ENCODE peak calls at places on chromosomes 4 and X, in four cellular contexts. S is sigmoid colon, I is NB4, D is IMR-90. E is an unnamed sample.

GRCh38 chrX:47242321-47242720 is 9.5 kb downstream of the USP11 start:
- DNase-seq in S (peak), I (no peak), D (no peak), E (no peak)

GRCh38 chrX:150196300-150196699 is 166.8 kb upstream of the MAMLD1 start:
- DNase-seq in S (no peak), I (no peak), D (no peak), E (no peak)

GRCh38 chrX:35101901-35102300 is 159.3 kb downstream of the FAM47B start:
- DNase-seq in I (no peak), D (peak), S (no peak), E (no peak)

GRCh38 chr4:21768349-21769310 is 179.9 kb downstream of the KCNIP4 start:
- DNase-seq in S (no peak), D (peak), I (peak), E (no peak)

GRCh38 chrX:71917621-71918341 is 7.1 kb downstream of the NHSL2 start:
- DNase-seq in D (peak), I (no peak), S (no peak), E (no peak)

GRCh38 chr4:78410225-78410624 is 141.3 kb upstream of the ANXA3 start:
- DNase-seq in D (no peak), I (no peak), S (no peak), E (no peak)

GRCh38 chrX:101693476-101693875 is 33.8 kb upstream of the ARMCX2 start:
- DNase-seq in I (no peak), D (no peak), S (no peak), E (no peak)

GRCh38 chr4:15653430-15653829 is 1.7 kb downstream of the FBXL5 start:
- DNase-seq in D (no peak), I (no peak), S (no peak), E (no peak)

GRCh38 chr4:176150283-176150682 is 45.1 kb downstream of the SPATA4 start:
- DNase-seq in D (peak), S (no peak), I (peak), E (no peak)

GRCh38 chr4:100649478-100649877 is 131.7 kb upstream of the EMCN start:
- DNase-seq in I (no peak), S (no peak), D (no peak), E (no peak)

GRCh38 chrX:2499507-2499906 is 1.3 kb downstream of the DHRSX start:
- DNase-seq in I (no peak), S (no peak), D (no peak), E (no peak)

GRCh38 chrX:117990438-117990837 is 126.2 kb downstream of the KLHL13 start:
- DNase-seq in I (no peak), D (peak), S (no peak), E (no peak)

GRCh38 chr4:185914583-185915199 is 102.7 kb upstream of the SORBS2 start:
- DNase-seq in I (no peak), D (peak), S (no peak), E (no peak)

GRCh38 chrX:96204928-96205327 is 479.7 kb upstream of the DIAPH2 start:
- DNase-seq in S (no peak), D (no peak), I (no peak), E (no peak)

GRCh38 chrX:10726647-10727046 is 106.3 kb upstream of the MID1 start:
- DNase-seq in D (peak), I (no peak), S (no peak), E (peak)

GRCh38 chr4:79563218-79563617 is 155.2 kb upstream of the GK2 start:
- DNase-seq in I (no peak), D (no peak), S (no peak), E (no peak)

GRCh38 chrX:43693602-43694406 is 37.7 kb downstream of the MAOA start:
- DNase-seq in S (no peak), D (no peak), I (no peak), E (no peak)

GRCh38 chr4:22203436-22204011 is 255.0 kb upstream of the KCNIP4 start:
- DNase-seq in D (no peak), S (no peak), I (no peak), E (no peak)

GRCh38 chr4:8241895-8242696 is 27.5 kb upstream of the HTRA3 start:
- DNase-seq in D (peak), I (peak), S (peak), E (peak)

GRCh38 chrX:20260885-20261284 is 5.8 kb downstream of the RPS6KA3 start:
- DNase-seq in D (no peak), I (no peak), S (no peak), E (no peak)

GRCh38 chr4:123556526-123556925 is 159.9 kb downstream of the SPRY1 start:
- DNase-seq in D (no peak), S (no peak), I (no peak), E (no peak)

GRCh38 chrX:97898798-97899197 is 1015.1 kb downstream of the RPA4 start:
- DNase-seq in D (peak), S (no peak), I (no peak), E (no peak)

GRCh38 chr4:54898941-54899340 is 226.5 kb downstream of the KDR start:
- DNase-seq in D (peak), I (no peak), S (no peak), E (no peak)

GRCh38 chrX:48025561-48025960 is 18.8 kb downstream of the SPACA5 start:
- DNase-seq in I (peak), D (peak), S (no peak), E (no peak)

GRCh38 chrX:8913665-8914409 is 112.7 kb upstream of the FAM9A start:
- DNase-seq in I (no peak), S (peak), D (peak), E (no peak)

GRCh38 chr4:182897601-182898478 is 19.3 kb downstream of the DCTD start:
- DNase-seq in S (no peak), D (no peak), I (no peak), E (no peak)

GRCh38 chr4:5858020-5858769 is 34.7 kb downstream of the CRMP1 start:
- DNase-seq in I (no peak), S (no peak), D (no peak), E (no peak)

GRCh38 chr4:15913631-15913970 is 24.9 kb downstream of the FGFBP1 start:
- DNase-seq in S (no peak), D (peak), I (no peak), E (peak)

GRCh38 chrX:12360389-12360788 is 222.1 kb downstream of the FRMPD4 start:
- DNase-seq in S (no peak), D (peak), I (no peak), E (no peak)

GRCh38 chr4:971670-972500 is 1.5 kb downstream of the DGKQ start:
- DNase-seq in S (no peak), I (no peak), D (no peak), E (no peak)

GRCh38 chrX:16445166-16445752 is 204.7 kb upstream of the S100G start:
- DNase-seq in I (peak), S (no peak), D (peak), E (no peak)

DNA sequence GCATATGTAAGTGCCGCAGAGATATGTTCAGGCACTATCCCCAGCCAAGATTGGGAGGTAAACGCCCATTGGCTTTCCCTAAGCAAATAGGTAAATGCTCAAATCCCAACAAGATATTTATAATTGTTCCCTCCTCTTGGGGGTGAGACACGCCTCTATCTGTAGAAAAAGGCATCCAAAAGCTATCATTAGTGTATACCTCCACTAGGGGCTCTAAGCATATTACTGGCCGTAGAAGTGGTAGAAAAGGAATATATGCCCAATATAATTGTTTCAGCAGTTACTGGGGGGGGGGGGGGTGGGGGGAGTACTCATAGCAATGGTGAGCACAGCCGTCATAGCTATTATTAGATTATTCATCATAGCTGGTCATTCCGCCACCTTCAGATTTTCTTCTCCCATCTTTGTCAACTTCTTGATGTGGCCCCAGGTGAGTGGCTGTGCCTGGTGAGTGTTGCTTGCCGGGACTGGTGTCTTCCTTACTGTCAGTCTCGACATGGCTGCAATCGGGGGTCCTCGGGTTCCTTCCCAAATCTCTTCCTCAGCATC is 53.3 kb upstream of the WDR1 start:
- DNase-seq in S (no peak), I (no peak), D (no peak), E (no peak)
- TF ChIP-seq POLR2A in S (no peak), I (no peak), D (no peak), E (no peak)

GRCh38 chr4:184473515-184474260 is 662 bp downstream of the IRF2 start:
- DNase-seq in S (no peak), I (peak), D (peak), E (peak)
- TF ChIP-seq POLR2A in S (no peak), I (no peak), D (no peak), E (no peak)

GRCh38 chr4:110197421-110198398 is 705 bp downstream of the ELOVL6 start:
- DNase-seq in S (peak), D (peak), I (peak), E (peak)

GRCh38 chr4:110196871-110197420 is 1.5 kb downstream of the ELOVL6 start:
- DNase-seq in I (peak), D (peak), S (peak), E (peak)

GRCh38 chr4:110200673-110201072 is 2.3 kb upstream of the ELOVL6 start:
- DNase-seq in D (no peak), S (no peak), I (no peak), E (no peak)

GRCh38 chr4:110196206-110196870 is 2.1 kb downstream of the ELOVL6 start:
- DNase-seq in I (peak), D (peak), S (peak), E (peak)

DNA sequence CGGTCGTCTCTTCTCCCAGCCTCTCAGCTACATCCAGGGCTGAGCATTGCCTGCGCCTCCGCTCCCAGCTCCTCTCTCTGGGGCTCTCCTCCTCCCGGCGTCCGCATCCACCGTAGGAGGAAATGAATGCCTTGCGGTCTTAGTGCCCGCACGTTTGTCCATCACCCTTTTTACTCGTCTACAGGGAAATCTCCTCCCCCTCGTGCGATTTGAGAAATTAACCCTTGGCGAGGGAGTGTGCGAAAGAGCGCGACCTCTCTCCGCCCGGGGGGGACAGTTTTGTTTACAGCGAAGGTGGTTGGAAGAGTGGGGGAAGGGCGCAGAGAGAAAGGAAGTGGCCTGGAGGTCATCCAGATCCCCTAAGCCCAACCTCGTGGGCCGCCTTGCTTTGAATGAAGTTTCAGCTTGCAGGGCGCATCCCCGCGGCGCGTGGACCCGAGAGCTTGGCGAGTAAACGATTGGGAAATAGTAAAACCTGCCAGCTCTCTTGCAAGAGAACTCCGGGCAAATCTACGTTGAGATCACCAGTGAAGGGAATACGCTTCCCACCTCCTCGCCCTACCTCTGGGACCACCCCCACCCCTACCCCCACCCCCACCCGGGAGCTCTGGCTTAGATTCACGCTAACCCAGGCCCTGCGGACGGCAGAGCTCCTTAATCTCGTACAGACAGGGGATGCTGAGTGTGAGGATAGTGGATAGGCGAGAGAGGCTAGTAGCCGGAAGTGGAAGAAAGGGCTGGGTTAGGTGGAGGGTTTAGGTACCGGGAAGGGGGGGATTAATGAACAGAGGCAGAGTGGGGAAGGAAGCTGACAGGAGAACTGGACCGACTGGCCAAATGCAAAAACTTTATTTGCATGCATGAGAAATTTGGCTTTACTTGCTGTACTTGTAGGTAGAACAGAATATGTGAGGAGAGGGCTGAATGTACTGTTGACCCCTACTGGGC is at the start of gene ELOVL6:
- DNase-seq in I (peak), D (peak), S (peak), E (peak)
- TF ChIP-seq POLR2A in I (peak), D (peak), S (no peak), E (peak)

GRCh38 chrX:56729152-56729557 is at the start of gene NBDY:
- DNase-seq in I (peak), S (no peak), D (peak), E (no peak)
- TF ChIP-seq POLR2A in I (no peak), S (no peak), D (peak), E (peak)

E was measured in H54.